ENCODE peak calls at places on chromosomes 6 and 20, in four cellular contexts. R, T, F and M are unnamed samples.
A peak's percentile ranks its signal among the peaks of the same experiment; 100 is the strongest.

GRCh38 chr6:136566007-136566487 is 15.8 kb upstream of the MAP7 start:
- DNase-seq in R (no peak), T (no peak), F (no peak), M (no peak)

GRCh38 chr6:90537027-90537426 is 49.8 kb downstream of the MAP3K7 start:
- DNase-seq in R (no peak), T (no peak), F (no peak), M (no peak)

GRCh38 chr6:73513496-73513854 is 7.4 kb downstream of the EEF1A1 start:
- DNase-seq in R (no peak), T (no peak), F (peak; percentile 59), M (no peak)

GRCh38 chr6:168380956-168381605 is 59.9 kb upstream of the SMOC2 start:
- DNase-seq in R (no peak), T (no peak), F (no peak), M (no peak)

GRCh38 chr6:78861509-78861908 is 5.8 kb upstream of the IRAK1BP1 start:
- DNase-seq in R (no peak), T (no peak), F (no peak), M (no peak)

GRCh38 chr6:68967549-68968300 is 332.6 kb downstream of the ADGRB3 start:
- DNase-seq in R (no peak), T (no peak), F (peak; percentile 50), M (peak; percentile 20)

GRCh38 chr6:118317581-118318563 is 230.2 kb upstream of the PLN start:
- DNase-seq in R (no peak), T (no peak), F (no peak), M (no peak)

GRCh38 chr6:56741472-56741871 is 98.8 kb upstream of the DST start:
- DNase-seq in R (no peak), T (no peak), F (no peak), M (no peak)

GRCh38 chr6:134287863-134288537 is 29.9 kb downstream of the SGK1 start:
- DNase-seq in R (no peak), T (no peak), F (peak; percentile 51), M (no peak)

GRCh38 chr6:27503436-27504030 is 30.6 kb upstream of the ZNF184 start:
- DNase-seq in R (peak; percentile 57), T (peak; percentile 40), F (peak; percentile 84), M (no peak)

GRCh38 chr6:5626727-5627426 is 365.6 kb downstream of the FARS2 start:
- DNase-seq in R (no peak), T (no peak), F (no peak), M (no peak)

GRCh38 chr20:47032969-47033578 is 138.4 kb downstream of the EYA2 start:
- DNase-seq in R (no peak), T (no peak), F (no peak), M (no peak)

GRCh38 chr6:22732186-22732970 is 163.0 kb downstream of the HDGFL1 start:
- DNase-seq in R (no peak), T (no peak), F (no peak), M (no peak)

GRCh38 chr20:50381771-50382593 is 128.2 kb upstream of the PTPN1 start:
- DNase-seq in R (no peak), T (no peak), F (no peak), M (no peak)

GRCh38 chr20:45294003-45294368 is 12.7 kb upstream of the RBPJL start:
- DNase-seq in R (no peak), T (no peak), F (no peak), M (no peak)
- H3K4me3 ChIP-seq in R (peak overlapping the region; percentile 73), T (peak overlapping the region; percentile 49), F (peak overlapping the region; percentile 47), M (peak overlapping the region; percentile 49)

GRCh38 chr6:34131326-34132081 is 14.4 kb downstream of the GRM4 start:
- DNase-seq in R (no peak), T (no peak), F (no peak), M (no peak)
- H3K4me3 ChIP-seq in R (no peak overlapping the region), T (no peak overlapping the region), F (no peak overlapping the region), M (no peak overlapping the region)

DNA sequence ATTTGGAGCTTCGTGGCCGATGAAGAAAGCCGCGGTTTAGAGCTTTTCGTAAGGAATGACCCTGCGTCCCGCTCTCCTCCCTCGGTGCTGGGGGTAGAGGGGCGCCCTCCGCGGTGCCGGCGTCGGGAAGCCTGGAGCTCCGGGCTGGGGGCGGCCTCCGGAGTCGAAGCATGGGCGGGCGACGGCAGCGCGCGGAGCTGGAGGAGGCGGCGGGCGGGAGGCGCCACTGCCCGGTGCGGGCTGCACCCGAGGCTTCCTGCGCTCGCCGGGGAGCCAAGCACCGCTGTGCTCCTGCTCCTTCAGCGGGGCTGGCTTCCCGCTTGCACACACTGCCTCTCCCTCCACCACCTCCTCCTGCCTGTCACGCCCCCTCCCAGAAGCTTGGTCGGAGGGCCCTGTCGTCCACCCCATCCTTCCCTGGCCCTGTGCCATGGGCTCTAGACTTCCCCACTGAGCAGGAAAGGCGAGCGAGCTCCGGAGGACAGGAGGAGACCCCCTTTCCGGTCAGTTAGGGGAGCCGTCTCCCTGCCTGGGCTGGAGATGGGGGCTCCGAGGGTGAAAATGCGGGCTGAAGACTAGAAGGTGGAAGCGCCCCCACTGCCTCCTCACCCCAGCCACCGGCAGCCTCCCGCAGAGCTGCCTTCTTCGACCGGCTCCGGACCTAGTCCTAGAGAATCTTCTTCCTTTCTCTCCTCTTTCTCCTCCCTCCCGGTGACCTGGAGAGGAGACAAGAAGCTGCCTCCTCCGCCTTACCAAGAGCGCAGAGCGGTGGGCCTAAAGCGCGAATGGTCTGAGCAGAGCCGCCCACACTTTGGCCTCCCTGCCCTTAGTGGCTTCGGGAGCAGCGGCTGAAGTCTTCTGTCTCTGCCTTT is 1.8 kb downstream of the CDH4 start:
- DNase-seq in R (no peak), T (no peak), F (peak; percentile 6), M (no peak)
- H3K4me3 ChIP-seq in R (no peak overlapping the region), T (peak overlapping the region; percentile 54), F (peak overlapping the region; percentile 32), M (peak overlapping the region; percentile 43)

GRCh38 chr6:37101991-37102298 is 68.0 kb upstream of the PIM1 start:
- DNase-seq in R (no peak), T (no peak), F (no peak), M (no peak)
- H3K4me3 ChIP-seq in R (peak overlapping the region; percentile 47), T (no peak overlapping the region), F (peak overlapping the region; percentile 32), M (peak overlapping the region; percentile 35)